ENCODE peak calls at places on chromosomes 12 and 14, in four cellular contexts. K, V, R and G are unnamed samples.

GRCh38 chr12:97941686-97942354 is 479.2 kb downstream of the RMST start:
- DNase-seq in K (no peak), R (peak), V (no peak), G (no peak)

GRCh38 chr12:89453579-89453978 is 71.0 kb downstream of the GALNT4 start:
- DNase-seq in V (peak), R (peak), K (no peak), G (no peak)

GRCh38 chr14:104101086-104101621 is 15.7 kb downstream of the ASPG start:
- DNase-seq in V (peak), R (no peak), K (no peak), G (no peak)

GRCh38 chr14:101102875-101103274 is 199.4 kb upstream of the RTL1 start:
- DNase-seq in V (no peak), R (no peak), K (no peak), G (no peak)

GRCh38 chr14:31337331-31337730 is 83.0 kb downstream of the HEATR5A start:
- DNase-seq in K (no peak), V (no peak), R (no peak), G (no peak)

GRCh38 chr12:113041560-113041959 is 15.0 kb upstream of the DTX1 start:
- DNase-seq in K (no peak), V (no peak), R (no peak), G (no peak)

GRCh38 chr14:74348735-74349463 is 628 bp downstream of the VRTN start:
- DNase-seq in K (no peak), V (no peak), R (no peak), G (no peak)

GRCh38 chr12:18932715-18933114 is 194.8 kb downstream of the CAPZA3 start:
- DNase-seq in R (no peak), V (no peak), K (no peak), G (no peak)

GRCh38 chr14:70896981-70897380 is 10.3 kb upstream of the PCNX1 start:
- DNase-seq in K (no peak), R (no peak), V (no peak), G (no peak)

GRCh38 chr14:24692382-24693352 is 58.7 kb upstream of the GZMB start:
- DNase-seq in K (no peak), V (no peak), R (no peak), G (no peak)

GRCh38 chr12:123983822-123984485 is 10.9 kb downstream of the ZNF664 start:
- DNase-seq in R (peak), V (peak), K (peak), G (no peak)

GRCh38 chr12:14327717-14328116 is 37.8 kb upstream of the ATF7IP start:
- DNase-seq in V (no peak), K (no peak), R (no peak), G (no peak)

GRCh38 chr12:63276537-63277365 is 125.8 kb upstream of the AVPR1A start:
- DNase-seq in V (peak), R (peak), K (no peak), G (peak)

GRCh38 chr12:14769837-14770494 is 33.3 kb downstream of the WBP11 start:
- DNase-seq in V (peak), R (peak), K (peak), G (peak)

GRCh38 chr14:32593290-32593942 is 264.3 kb downstream of the AKAP6 start:
- DNase-seq in R (peak), K (no peak), V (peak), G (no peak)

GRCh38 chr14:106670006-106670405 is 1143.6 kb downstream of the TMEM121 start:
- DNase-seq in V (no peak), K (no peak), R (no peak), G (no peak)

GRCh38 chr12:132471011-132471857 is 18.7 kb upstream of the FBRSL1 start:
- DNase-seq in K (no peak), V (no peak), R (peak), G (no peak)

GRCh38 chr14:49975799-49976198 is 82.9 kb downstream of the ARF6 start:
- DNase-seq in R (peak), K (no peak), V (no peak), G (no peak)

GRCh38 chr12:3928538-3929220 is 55.5 kb upstream of the PARP11 start:
- DNase-seq in V (no peak), K (no peak), R (no peak), G (no peak)

GRCh38 chr14:101235042-101235871 is 326.0 kb upstream of the DIO3 start:
- DNase-seq in V (peak), K (no peak), R (peak), G (peak)

GRCh38 chr12:25433581-25434325 is 119.3 kb downstream of the LMNTD1 start:
- DNase-seq in V (peak), K (no peak), R (no peak), G (no peak)

GRCh38 chr14:22900088-22900799 is 17.2 kb downstream of the REM2 start:
- DNase-seq in K (peak), V (peak), R (peak), G (no peak)

GRCh38 chr14:32403688-32404087 is 74.6 kb downstream of the AKAP6 start:
- DNase-seq in K (no peak), R (no peak), V (peak), G (no peak)

GRCh38 chr14:69313176-69313575 is 53.2 kb downstream of the GALNT16 start:
- DNase-seq in K (no peak), V (no peak), R (no peak), G (no peak)

GRCh38 chr12:6850796-6851152 is 312 bp downstream of the CDCA3 start:
- DNase-seq in K (no peak), R (no peak), V (no peak), G (no peak)

GRCh38 chr12:93149228-93149627 is 220.1 kb upstream of the EEA1 start:
- DNase-seq in K (no peak), V (no peak), R (no peak), G (no peak)

GRCh38 chr12:25384038-25384953 is 133.6 kb upstream of the KRAS start:
- DNase-seq in R (peak), V (no peak), K (no peak), G (no peak)

GRCh38 chr12:52568111-52568510 is 5.5 kb downstream of the KRT74 start:
- DNase-seq in V (no peak), K (no peak), R (no peak), G (no peak)

GRCh38 chr12:6784292-6784691 is 5.0 kb upstream of the CD4 start:
- DNase-seq in K (no peak), R (no peak), V (peak), G (no peak)

GRCh38 chr12:38934078-38934584 is 28.7 kb upstream of the CPNE8 start:
- DNase-seq in V (no peak), K (no peak), R (no peak), G (no peak)

GRCh38 chr14:25034803-25035681 is 14.9 kb downstream of the STXBP6 start:
- DNase-seq in V (no peak), R (no peak), K (no peak), G (no peak)

GRCh38 chr12:96248532-96248931 is 54.4 kb downstream of the ELK3 start:
- DNase-seq in K (no peak), V (no peak), R (no peak), G (no peak)

GRCh38 chr12:104941454-104941853 is 16.6 kb downstream of the SLC41A2 start:
- DNase-seq in K (no peak), R (no peak), V (no peak), G (no peak)

GRCh38 chr14:103618999-103619398 is 10.0 kb upstream of the KLC1 start:
- DNase-seq in R (no peak), V (no peak), K (no peak), G (no peak)

GRCh38 chr12:93759512-93760081 is 82.4 kb downstream of the CRADD start:
- DNase-seq in R (no peak), K (no peak), V (no peak), G (no peak)

GRCh38 chr14:104924421-104925213 is at the start of gene PLD4:
- DNase-seq in R (no peak), V (no peak), K (no peak), G (no peak)

DNA sequence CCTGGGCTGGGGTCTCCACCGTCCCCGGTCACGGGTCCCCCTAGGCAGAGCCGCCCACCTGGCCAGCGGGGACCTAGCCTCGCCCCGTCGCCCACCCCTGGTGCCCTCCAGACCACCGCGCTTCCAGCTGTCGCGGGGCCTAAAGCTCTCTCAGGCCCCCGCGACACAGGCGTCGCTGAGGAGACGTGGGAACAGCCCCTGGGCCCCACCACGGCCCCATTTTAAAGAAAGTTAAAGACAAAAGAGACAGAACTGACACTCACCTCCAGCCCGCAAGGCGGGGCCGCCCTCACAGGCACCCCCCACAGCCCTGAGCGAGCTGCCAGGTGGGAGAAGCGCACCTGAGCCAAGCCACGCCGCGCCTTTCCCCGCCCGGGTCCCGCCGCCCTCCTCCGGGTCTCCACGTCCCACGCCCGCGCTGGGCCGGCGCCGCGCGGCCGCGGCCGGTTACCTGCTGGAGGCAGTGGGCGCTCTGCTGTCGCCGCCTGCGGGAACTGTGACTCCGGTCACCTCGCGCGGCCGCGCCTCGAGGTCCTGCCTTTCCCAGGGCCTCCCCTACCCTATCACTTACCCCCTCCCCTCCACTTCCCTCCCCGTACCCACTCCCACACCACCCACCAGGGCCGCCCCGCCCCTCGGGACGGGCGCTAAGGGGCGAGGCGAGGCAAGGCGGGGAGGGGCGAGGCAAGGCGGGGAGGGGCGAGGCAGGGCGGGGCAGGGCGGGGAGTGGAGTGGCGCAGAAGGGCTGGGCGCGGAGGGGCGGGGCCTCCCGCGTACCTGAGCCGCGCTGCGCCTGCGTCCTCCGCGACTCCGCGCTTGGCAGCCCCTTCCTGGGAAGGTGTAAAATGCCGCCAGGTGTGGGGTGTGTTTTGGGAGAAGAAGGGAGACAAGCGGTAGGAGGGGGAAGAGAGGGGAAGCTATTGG is 31.2 kb downstream of the TC2N start:
- DNase-seq in V (peak), R (peak), K (peak), G (peak)
- TF ChIP-seq CTCF in V (no peak), R (no peak), K (no peak), G (no peak)

GRCh38 chr14:20662968-20663731 is 21.2 kb upstream of the RNASE4 start:
- DNase-seq in R (peak), K (peak), V (peak), G (no peak)
- TF ChIP-seq CTCF in R (peak), K (peak), V (peak), G (peak)

GRCh38 chr12:109761631-109761950 is 48.0 kb downstream of the FAM222A start:
- DNase-seq in K (no peak), V (no peak), R (no peak), G (peak)

GRCh38 chr12:109762071-109762672 is 48.5 kb downstream of the FAM222A start:
- DNase-seq in V (no peak), R (no peak), K (no peak), G (no peak)

GRCh38 chr12:109759595-109759994 is 46.0 kb downstream of the FAM222A start:
- DNase-seq in R (no peak), V (no peak), K (no peak), G (peak)

GRCh38 chr12:109760031-109760929 is 46.7 kb downstream of the FAM222A start:
- DNase-seq in V (no peak), R (no peak), K (no peak), G (peak)

GRCh38 chr12:109760930-109761630 is 47.5 kb downstream of the FAM222A start:
- DNase-seq in K (no peak), V (no peak), R (no peak), G (peak)
- TF ChIP-seq CTCF in K (no peak), V (no peak), R (no peak), G (no peak)

GRCh38 chr12:48771588-48772112 is 17.2 kb downstream of the ADCY6 start:
- DNase-seq in V (no peak), R (no peak), K (no peak), G (no peak)

GRCh38 chr12:48770756-48771155 is 18.1 kb downstream of the ADCY6 start:
- DNase-seq in V (no peak), R (no peak), K (no peak), G (no peak)

GRCh38 chr12:48775991-48776649 is 12.8 kb downstream of the ADCY6 start:
- DNase-seq in K (no peak), V (no peak), R (no peak), G (no peak)

GRCh38 chr12:48775299-48775698 is 13.6 kb downstream of the ADCY6 start:
- DNase-seq in K (no peak), V (no peak), R (no peak), G (no peak)

DNA sequence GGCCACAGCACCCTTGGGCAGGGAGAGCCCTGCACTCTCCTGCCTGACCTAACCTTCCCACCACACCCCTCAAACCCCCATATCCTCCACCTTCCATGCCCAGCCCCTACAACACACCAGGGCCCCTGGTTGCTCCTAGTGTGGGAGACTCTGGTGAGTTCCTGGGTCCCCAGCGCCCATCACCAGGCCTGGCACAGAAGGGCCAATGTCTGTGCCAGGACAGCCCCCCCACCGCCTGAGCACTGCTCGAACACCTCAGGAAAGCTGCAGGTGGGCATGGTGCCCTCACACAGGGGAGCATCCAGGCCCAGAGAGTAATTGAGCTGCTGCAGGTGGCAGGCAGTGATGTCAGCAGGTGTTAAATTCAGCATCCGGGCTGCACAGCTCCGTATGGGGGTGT is 15.2 kb downstream of the ADCY6 start:
- DNase-seq in K (no peak), R (no peak), V (no peak), G (no peak)
- TF ChIP-seq CTCF in K (no peak), R (no peak), V (no peak), G (no peak)

DNA sequence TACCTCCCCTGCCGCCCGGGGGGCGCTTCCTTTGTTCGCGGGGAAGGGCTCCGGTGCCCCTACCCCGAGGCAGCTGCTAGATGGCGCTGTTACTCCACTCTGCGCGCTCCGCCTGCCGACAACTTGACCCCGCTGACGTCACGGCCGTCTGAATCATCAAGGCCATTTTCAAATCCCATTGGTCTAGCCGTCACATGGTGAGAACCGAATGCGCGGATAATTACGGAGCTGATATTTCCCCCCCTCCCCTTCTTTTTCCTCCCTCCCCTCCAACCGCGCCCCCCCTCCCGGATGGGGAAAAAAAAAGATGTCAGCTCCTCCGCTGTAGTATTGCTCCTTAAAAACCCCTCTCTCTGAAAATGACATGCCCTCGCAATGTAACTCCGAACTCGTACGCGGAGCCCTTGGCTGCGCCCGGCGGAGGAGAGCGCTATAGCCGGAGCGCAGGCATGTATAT is at the start of gene HOXC10:
- DNase-seq in R (peak), V (peak), K (peak), G (peak)
- TF ChIP-seq CTCF in R (peak), V (peak), K (no peak), G (peak)

GRCh38 chr12:70840966-70841365 is 79.6 kb downstream of the PTPRR start:
- DNase-seq in V (no peak), K (no peak), R (no peak), G (no peak)

GRCh38 chr12:70842136-70842535 is 78.4 kb downstream of the PTPRR start:
- DNase-seq in K (no peak), R (no peak), V (no peak), G (no peak)

GRCh38 chr12:70837026-70837425 is 83.5 kb downstream of the PTPRR start:
- DNase-seq in R (no peak), K (no peak), V (no peak), G (no peak)

GRCh38 chr12:70842942-70843341 is 77.6 kb downstream of the PTPRR start:
- DNase-seq in V (no peak), R (no peak), K (no peak), G (no peak)

GRCh38 chr12:70839544-70839943 is 81.0 kb downstream of the PTPRR start:
- DNase-seq in R (no peak), K (no peak), V (no peak), G (no peak)
- TF ChIP-seq CTCF in R (no peak), K (no peak), V (no peak), G (no peak)

GRCh38 chr12:65106948-65107347 is 14.2 kb downstream of the WIF1 start:
- DNase-seq in V (peak), K (no peak), R (peak), G (no peak)
- TF ChIP-seq CTCF in V (no peak), K (no peak), R (peak), G (peak)

DNA sequence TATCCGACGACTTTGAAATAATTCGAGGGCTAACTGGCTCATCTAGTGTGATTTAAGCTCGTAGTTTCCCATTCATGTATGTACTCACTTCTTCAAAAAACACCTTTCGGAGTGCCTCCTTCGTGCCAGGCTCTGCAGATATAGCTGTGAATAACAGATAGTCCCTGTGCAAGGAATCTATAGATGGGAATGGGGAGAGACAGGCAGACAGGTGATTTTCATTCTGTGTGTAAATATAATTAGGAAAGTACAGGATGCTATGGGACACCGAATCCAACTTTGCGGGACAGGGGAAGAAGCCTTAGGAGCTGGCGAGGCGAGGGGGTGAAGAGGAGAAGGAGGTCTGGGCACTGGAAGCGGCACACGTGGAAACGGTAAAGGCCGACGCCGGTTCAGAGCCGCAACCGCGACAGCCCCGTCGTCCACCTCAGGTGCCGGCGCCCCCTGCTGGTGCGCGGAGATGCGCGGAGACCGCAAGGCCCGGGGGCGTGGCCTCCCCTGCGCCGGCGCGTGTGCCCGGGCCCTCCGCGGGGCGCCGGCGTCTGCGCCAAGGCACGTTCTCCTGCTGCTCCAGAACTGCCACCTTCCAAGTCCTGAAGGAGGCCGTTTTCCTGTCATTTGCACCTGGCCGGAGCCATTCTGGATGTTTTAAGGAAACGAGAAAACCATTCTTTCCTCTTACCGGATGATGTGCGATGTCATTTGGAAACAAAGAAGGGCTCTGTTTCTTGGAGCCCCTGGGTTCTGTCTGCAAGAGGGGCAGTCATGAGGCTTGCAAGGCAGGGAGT is 18.0 kb upstream of the CACNA1C start:
- DNase-seq in R (peak), K (peak), V (peak), G (peak)
- TF ChIP-seq CTCF in R (peak), K (peak), V (peak), G (peak)

GRCh38 chr12:65882504-65882903 is 58.2 kb downstream of the HMGA2 start:
- DNase-seq in V (no peak), R (no peak), K (no peak), G (no peak)

GRCh38 chr12:65879878-65880277 is 55.6 kb downstream of the HMGA2 start:
- DNase-seq in R (no peak), V (peak), K (no peak), G (no peak)

GRCh38 chr12:65881348-65881961 is 57.2 kb downstream of the HMGA2 start:
- DNase-seq in V (peak), K (no peak), R (no peak), G (no peak)

GRCh38 chr12:65885312-65885711 is 61.0 kb downstream of the HMGA2 start:
- DNase-seq in K (no peak), V (no peak), R (no peak), G (no peak)

GRCh38 chr12:65881965-65882413 is 57.7 kb downstream of the HMGA2 start:
- DNase-seq in R (no peak), K (no peak), V (no peak), G (no peak)
- TF ChIP-seq CTCF in R (no peak), K (no peak), V (no peak), G (peak)